ENCODE peak calls at places on chromosomes 3 and 15, in five cellular contexts. Z, Y, C, F and V are unnamed samples.

GRCh38 chr3:16761576-16761975 is 123.2 kb upstream of the PLCL2 start:
- DNase-seq in C (no peak), Y (no peak), Z (no peak), F (no peak), V (no peak)

GRCh38 chr15:70856177-70856883 is 2.4 kb upstream of the LARP6 start:
- DNase-seq in C (no peak), Y (peak), F (no peak), Z (no peak), V (no peak)

GRCh38 chr15:73397461-73397860 is 28.7 kb upstream of the HCN4 start:
- DNase-seq in Y (no peak), F (no peak), C (no peak), Z (no peak), V (no peak)

GRCh38 chr3:65927576-65927975 is 111.1 kb downstream of the MAGI1 start:
- DNase-seq in F (no peak), Y (peak), C (no peak), Z (no peak), V (no peak)

GRCh38 chr3:36380171-36381031 is at the start of gene STAC:
- DNase-seq in F (no peak), Z (peak), C (peak), Y (no peak), V (no peak)

GRCh38 chr3:44825264-44825925 is 36.3 kb upstream of the TMEM42 start:
- DNase-seq in Y (peak), Z (no peak), F (no peak), C (peak), V (no peak)

GRCh38 chr3:12585970-12586369 is 29.1 kb downstream of the MKRN2 start:
- DNase-seq in Y (no peak), Z (no peak), C (no peak), F (no peak), V (peak)

GRCh38 chr3:194266658-194267005 is 84.5 kb downstream of the CPN2 start:
- DNase-seq in C (no peak), F (no peak), Y (no peak), Z (peak), V (no peak)

GRCh38 chr3:115092220-115092791 is 54.8 kb downstream of the ZBTB20 start:
- DNase-seq in C (peak), Z (no peak), Y (peak), F (peak), V (peak)

GRCh38 chr3:44065741-44066140 is 175.9 kb upstream of the TOPAZ1 start:
- DNase-seq in C (no peak), Y (no peak), F (no peak), Z (no peak), V (no peak)

GRCh38 chr15:74786659-74787165 is 4.8 kb downstream of the CSK start:
- DNase-seq in F (no peak), Z (no peak), C (no peak), Y (no peak), V (no peak)

GRCh38 chr15:45088801-45089711 is 24.9 kb downstream of the DUOX2 start:
- DNase-seq in C (no peak), F (no peak), Y (no peak), Z (no peak), V (no peak)

GRCh38 chr3:111594205-111594604 is 941 bp downstream of the ZBED2 start:
- DNase-seq in Z (no peak), C (peak), F (no peak), Y (peak), V (no peak)

GRCh38 chr3:182683335-182684257 is 109.7 kb upstream of the ATP11B start:
- DNase-seq in C (peak), Z (peak), F (peak), Y (peak), V (peak)

GRCh38 chr15:55970286-55970685 is 23.1 kb downstream of the NEDD4 start:
- DNase-seq in F (no peak), Z (no peak), C (no peak), Y (no peak), V (no peak)

GRCh38 chr3:53938645-53939044 is 47.0 kb upstream of the SELENOK start:
- DNase-seq in Z (peak), Y (peak), F (peak), C (peak), V (no peak)

GRCh38 chr3:157282261-157283191 is 122.6 kb upstream of the CCNL1 start:
- DNase-seq in Z (no peak), C (no peak), Y (peak), F (no peak), V (no peak)

GRCh38 chr3:58528629-58529028 is 8.4 kb downstream of the ACOX2 start:
- DNase-seq in Z (no peak), F (no peak), C (no peak), Y (peak), V (no peak)

GRCh38 chr3:27675287-27675686 is 46.8 kb downstream of the EOMES start:
- DNase-seq in Z (no peak), Y (peak), F (no peak), C (no peak), V (no peak)

DNA sequence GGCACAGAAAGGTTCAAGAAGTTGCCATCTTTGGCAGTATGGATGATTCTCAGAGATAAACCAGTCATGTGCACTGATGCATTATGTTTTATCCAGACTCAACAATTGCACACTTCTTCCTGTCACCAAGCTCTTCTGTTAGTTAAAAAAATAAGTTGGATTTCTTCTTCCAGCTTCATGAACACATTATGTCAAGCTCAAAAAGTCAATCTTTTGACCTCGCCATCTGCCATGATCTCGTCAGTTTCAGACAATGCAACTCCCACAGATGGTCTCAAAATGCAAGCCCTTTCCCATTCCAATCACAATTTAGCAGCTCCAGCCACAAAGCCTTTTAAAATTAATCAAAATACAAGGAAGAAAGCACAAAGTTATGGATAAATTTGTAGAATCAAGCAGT is 42.8 kb downstream of the TFDP2 start:
- DNase-seq in Z (no peak), Y (no peak), C (no peak), F (no peak), V (no peak)
- TF ChIP-seq RAD21 in Z (no peak), Y (no peak), C (no peak), F (no peak), V (no peak)

GRCh38 chr3:173719585-173719984 is 322.0 kb downstream of the NLGN1 start:
- DNase-seq in Y (no peak), F (no peak), C (no peak), Z (no peak), V (no peak)

GRCh38 chr3:173730391-173730790 is 332.8 kb downstream of the NLGN1 start:
- DNase-seq in C (no peak), Y (peak), Z (no peak), F (no peak), V (no peak)

GRCh38 chr3:173725507-173725906 is 328.0 kb downstream of the NLGN1 start:
- DNase-seq in F (no peak), Z (no peak), Y (peak), C (no peak), V (no peak)
- TF ChIP-seq RAD21 in F (no peak), Z (no peak), Y (no peak), C (no peak), V (no peak)

DNA sequence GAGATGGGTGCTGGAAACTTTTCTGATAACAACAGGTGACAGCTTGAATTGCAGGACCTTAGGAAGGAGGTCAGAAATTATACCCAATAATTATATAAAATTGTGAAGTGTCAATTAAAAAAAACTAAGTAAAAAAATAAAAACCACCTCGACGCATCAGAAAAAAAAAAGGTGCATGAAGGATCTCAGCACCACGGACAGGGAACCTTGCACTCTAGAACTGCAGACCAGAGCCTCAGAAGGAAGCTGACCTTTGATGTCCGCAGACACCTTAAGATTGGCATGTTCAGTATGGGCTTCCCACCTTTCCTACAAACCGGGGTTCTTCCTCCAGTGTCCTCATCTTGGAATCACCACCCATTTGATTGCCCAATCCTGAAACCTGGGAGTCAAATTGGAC is 60.9 kb downstream of the SCN10A start:
- DNase-seq in F (no peak), Z (peak), Y (peak), C (no peak), V (no peak)
- TF ChIP-seq RAD21 in F (no peak), Z (no peak), Y (no peak), C (no peak), V (no peak)

DNA sequence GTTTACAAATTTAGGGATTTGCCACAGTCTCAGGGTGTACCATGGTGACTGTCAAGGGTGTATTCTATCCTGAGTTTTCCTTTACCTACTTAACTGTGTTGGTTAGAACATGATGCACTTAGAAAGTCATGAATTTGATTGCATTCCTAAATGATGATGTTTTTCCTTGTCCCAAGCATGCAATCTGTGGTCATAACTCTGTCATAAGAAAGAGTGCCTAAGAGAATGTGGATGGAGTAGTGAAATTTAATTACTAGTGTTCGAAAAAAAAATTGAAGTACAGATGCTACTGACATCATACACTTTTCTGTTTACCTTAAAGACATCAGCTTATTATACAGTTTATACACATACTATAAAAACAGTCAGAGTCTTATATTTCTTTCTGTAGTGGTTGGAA is 231.5 kb upstream of the KCNMB2 start:
- DNase-seq in Y (peak), F (no peak), C (no peak), Z (no peak), V (no peak)
- TF ChIP-seq RAD21 in Y (no peak), F (no peak), C (no peak), Z (no peak), V (no peak)